ENCODE peak calls at places on chromosome 21, in four cellular contexts. V is Caco-2, T is A549, J is transverse colon. P is an unnamed sample.

GRCh38 chr21:43306911-43307676 is 119.8 kb downstream of the SIK1 start:
- DNase-seq in V (no peak), T (peak), J (peak), P (peak)

GRCh38 chr21:44759628-44760285 is 41.9 kb downstream of the UBE2G2 start:
- DNase-seq in T (no peak), J (no peak), V (no peak), P (no peak)

GRCh38 chr21:17270234-17270633 is 242.6 kb upstream of the CXADR start:
- DNase-seq in J (no peak), T (peak), V (peak), P (no peak)

GRCh38 chr21:26013964-26014363 is 156.6 kb downstream of the APP start:
- DNase-seq in V (no peak), T (no peak), J (no peak), P (no peak)

GRCh38 chr21:44982558-44983244 is 42.9 kb downstream of the SLX9 start:
- DNase-seq in T (peak), V (peak), J (no peak), P (no peak)

GRCh38 chr21:44686000-44686781 is 4.2 kb upstream of the KRTAP12-1 start:
- DNase-seq in V (no peak), T (no peak), J (no peak), P (no peak)

GRCh38 chr21:26100573-26100972 is 70.0 kb downstream of the APP start:
- DNase-seq in V (no peak), J (no peak), T (no peak), P (no peak)

GRCh38 chr21:23014021-23014420 is 2015.8 kb downstream of the NCAM2 start:
- DNase-seq in V (no peak), J (no peak), T (no peak), P (no peak)

GRCh38 chr21:43859747-43860214 is 5.2 kb upstream of the AGPAT3 start:
- DNase-seq in J (no peak), V (no peak), T (no peak), P (no peak)

GRCh38 chr21:17416139-17416538 is 96.7 kb upstream of the CXADR start:
- DNase-seq in V (no peak), J (no peak), T (no peak), P (no peak)

GRCh38 chr21:37452222-37452621 is 85.6 kb downstream of the DYRK1A start:
- DNase-seq in V (no peak), J (no peak), T (no peak), P (no peak)

GRCh38 chr21:43866233-43866632 is 1.2 kb downstream of the AGPAT3 start:
- DNase-seq in V (no peak), J (peak), T (no peak), P (no peak)

GRCh38 chr21:40049031-40049958 is 182.1 kb downstream of the PCP4 start:
- DNase-seq in T (no peak), V (no peak), J (peak), P (no peak)

GRCh38 chr21:27070881-27071670 is 104.2 kb upstream of the ADAMTS5 start:
- DNase-seq in V (no peak), T (no peak), J (no peak), P (no peak)

GRCh38 chr21:37341254-37341960 is 25.2 kb upstream of the DYRK1A start:
- DNase-seq in V (no peak), T (no peak), J (no peak), P (no peak)

GRCh38 chr21:44024895-44025353 is 12.8 kb downstream of the TRAPPC10 start:
- DNase-seq in J (peak), V (no peak), T (no peak), P (no peak)

GRCh38 chr21:37139902-37140301 is 66.8 kb downstream of the TTC3 start:
- DNase-seq in T (no peak), V (no peak), J (no peak), P (no peak)

GRCh38 chr21:26941436-26941835 is 25.5 kb downstream of the ADAMTS5 start:
- DNase-seq in J (no peak), T (no peak), V (no peak), P (no peak)

GRCh38 chr21:18840239-18840638 is 436.7 kb upstream of the TMPRSS15 start:
- DNase-seq in V (peak), J (no peak), T (peak), P (no peak)

GRCh38 chr21:17612023-17612564 is 607 bp downstream of the BTG3 start:
- DNase-seq in V (peak), T (peak), J (peak), P (no peak)

GRCh38 chr21:32702702-32703101 is 25.1 kb downstream of the SYNJ1 start:
- DNase-seq in V (peak), J (no peak), T (peak), P (no peak)

GRCh38 chr21:39556176-39556575 is 56.6 kb upstream of the B3GALT5 start:
- DNase-seq in V (no peak), T (no peak), J (no peak), P (no peak)

GRCh38 chr21:40254540-40255455 is 387.6 kb downstream of the PCP4 start:
- DNase-seq in V (no peak), J (no peak), T (no peak), P (no peak)

GRCh38 chr21:43315244-43316137 is 111.4 kb downstream of the SIK1 start:
- DNase-seq in V (no peak), J (no peak), T (no peak), P (no peak)

GRCh38 chr21:26513212-26513611 is 59.9 kb downstream of the CYYR1 start:
- DNase-seq in T (no peak), J (no peak), V (no peak), P (no peak)

GRCh38 chr21:44295646-44296045 is 4.2 kb upstream of the PFKL start:
- DNase-seq in T (no peak), J (no peak), V (no peak), P (no peak)

GRCh38 chr21:15631342-15631741 is 98.4 kb upstream of the USP25 start:
- DNase-seq in J (no peak), V (no peak), T (peak), P (no peak)

GRCh38 chr21:26840912-26841311 is 4.3 kb downstream of the ADAMTS1 start:
- DNase-seq in T (peak), J (no peak), V (no peak), P (no peak)

GRCh38 chr21:35511298-35512162 is 462.4 kb upstream of the RUNX1 start:
- DNase-seq in J (no peak), T (no peak), V (no peak), P (no peak)

GRCh38 chr21:35510294-35510693 is 461.2 kb upstream of the RUNX1 start:
- DNase-seq in V (no peak), J (no peak), T (no peak), P (no peak)

GRCh38 chr21:35509004-35509704 is 460.1 kb upstream of the RUNX1 start:
- DNase-seq in V (no peak), J (no peak), T (no peak), P (no peak)

GRCh38 chr21:35506352-35506751 is 457.2 kb upstream of the RUNX1 start:
- DNase-seq in J (no peak), V (no peak), T (no peak), P (no peak)

DNA sequence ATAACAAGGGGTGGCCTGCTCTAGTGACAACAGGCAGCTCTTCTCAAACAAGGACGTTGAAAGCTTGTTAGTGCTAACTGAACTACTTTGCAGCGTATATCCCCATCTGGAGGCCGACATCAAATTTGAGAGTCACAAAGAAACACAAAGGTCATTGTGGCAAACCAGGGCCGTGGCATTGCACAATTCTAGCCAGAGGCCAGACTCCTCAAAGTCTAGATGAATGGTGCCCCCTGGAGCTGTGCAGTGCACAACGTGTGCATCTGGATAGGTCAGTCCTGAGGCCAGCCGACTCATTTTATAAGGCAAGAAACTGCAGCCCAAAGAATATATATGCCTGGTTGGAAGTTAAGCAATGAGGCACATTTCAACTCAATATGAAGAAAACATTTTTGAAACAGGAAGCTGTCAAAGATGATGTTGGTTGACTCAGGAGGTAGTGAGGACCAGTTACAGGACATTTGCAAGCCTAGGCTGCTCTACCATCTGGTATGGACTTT is 459.3 kb upstream of the RUNX1 start:
- DNase-seq in T (peak), V (peak), J (peak), P (no peak)
- TF ChIP-seq CTCF in T (no peak), V (peak), J (no peak), P (no peak)

GRCh38 chr21:41876396-41876795 is 2.7 kb downstream of the PRDM15 start:
- DNase-seq in J (no peak), V (no peak), T (no peak), P (no peak)
- H3K4me3 ChIP-seq in J (no peak), V (no peak), T (no peak), P (no peak)

DNA sequence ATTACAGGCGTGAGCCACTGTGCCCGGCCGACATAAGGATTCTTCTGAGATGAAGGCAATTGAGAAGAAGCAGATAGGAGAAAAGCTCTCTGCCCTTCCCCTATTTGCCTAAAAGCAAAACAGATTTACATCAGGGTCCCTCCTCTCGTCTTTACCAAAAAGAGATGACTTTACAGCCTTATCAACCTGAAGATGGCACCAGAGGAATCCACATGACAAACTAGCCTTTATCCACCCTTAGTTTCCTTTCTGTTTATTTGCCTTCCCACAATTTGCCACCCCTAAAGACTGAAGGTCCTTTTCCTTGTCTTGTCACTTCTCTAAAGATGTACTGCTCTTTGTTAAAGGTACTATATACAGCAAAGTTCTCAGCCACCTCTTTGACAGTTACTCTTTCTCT is 70.7 kb upstream of the KRTAP19-8 start:
- DNase-seq in T (no peak), V (no peak), J (no peak), P (no peak)
- TF ChIP-seq CTCF in T (no peak), V (no peak), J (no peak), P (peak)

DNA sequence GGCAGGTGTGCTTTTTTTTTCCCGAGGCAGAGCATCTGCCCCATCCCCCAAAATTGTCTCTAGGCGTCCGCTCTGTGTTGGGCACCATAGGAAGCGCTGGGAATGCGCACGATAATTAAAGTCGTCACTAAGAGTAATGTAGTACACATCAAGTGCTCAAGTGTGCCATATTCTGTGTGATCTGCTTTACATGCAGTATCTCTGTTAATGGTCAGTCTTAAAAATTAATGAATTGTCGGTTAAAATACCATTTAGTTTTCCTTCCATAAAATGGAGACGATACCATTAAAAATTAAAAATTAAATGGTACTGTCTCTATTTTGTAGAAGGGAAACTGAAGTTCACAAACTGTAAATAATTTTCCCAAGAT is 544 bp upstream of the CCT8 start:
- DNase-seq in T (no peak), J (no peak), V (no peak), P (no peak)
- H3K4me3 ChIP-seq in T (peak), J (peak), V (peak), P (peak)

GRCh38 chr21:21324297-21324696 is 326.1 kb downstream of the NCAM2 start:
- DNase-seq in V (peak), T (no peak), J (no peak), P (no peak)
- TF ChIP-seq CTCF in V (peak), T (no peak), J (no peak), P (no peak)

DNA sequence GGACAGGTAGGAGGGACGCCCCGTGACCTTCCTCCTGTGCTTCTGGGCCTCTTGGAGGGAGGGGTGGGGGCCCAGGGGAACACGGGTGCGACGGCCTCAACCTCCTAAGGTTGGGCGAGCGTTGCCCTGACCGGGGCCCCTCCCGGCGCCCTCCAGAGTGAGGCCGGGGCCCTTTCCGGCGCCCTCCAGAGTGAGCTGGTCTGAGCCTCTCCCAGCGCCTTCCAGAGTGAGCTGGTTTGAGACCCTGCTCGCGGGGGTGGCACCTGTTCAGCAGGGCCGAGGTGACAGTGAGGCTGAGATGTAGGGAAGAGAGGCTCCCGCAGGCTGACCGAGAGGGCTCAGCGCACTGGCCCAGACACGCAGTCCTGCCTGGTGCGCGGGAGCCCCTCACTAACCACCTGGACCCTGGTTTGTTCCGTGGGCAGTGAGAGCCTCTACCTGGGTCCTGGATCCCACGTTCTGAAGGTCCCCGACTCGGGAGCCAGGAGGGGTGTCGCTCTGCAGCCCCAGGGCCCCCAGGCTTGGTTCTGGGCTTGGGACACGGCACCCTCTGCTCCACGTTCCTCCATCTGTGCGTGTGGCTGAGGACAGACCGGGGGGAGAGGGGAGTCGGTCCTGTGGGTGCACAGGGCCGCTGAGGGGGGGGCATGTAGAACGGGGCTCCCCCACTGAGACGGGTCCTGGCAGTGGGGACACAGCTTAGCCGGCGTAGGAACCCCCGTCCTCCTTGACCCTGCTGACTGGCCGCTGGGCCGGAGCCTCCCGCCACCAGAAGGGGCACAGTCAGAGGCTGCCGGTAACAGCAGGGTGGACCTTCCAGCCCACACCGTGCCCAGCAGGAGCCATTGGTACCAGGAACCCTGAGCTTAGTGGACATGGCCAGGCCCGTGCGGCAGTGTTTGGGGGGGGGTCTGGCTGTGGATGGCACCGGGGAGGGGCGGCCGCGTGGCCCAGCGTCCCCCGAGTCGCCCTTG is 1.5 kb downstream of the COL6A1 start:
- DNase-seq in V (no peak), J (peak), T (no peak), P (no peak)
- H3K4me3 ChIP-seq in V (peak), J (peak), T (no peak), P (no peak)

DNA sequence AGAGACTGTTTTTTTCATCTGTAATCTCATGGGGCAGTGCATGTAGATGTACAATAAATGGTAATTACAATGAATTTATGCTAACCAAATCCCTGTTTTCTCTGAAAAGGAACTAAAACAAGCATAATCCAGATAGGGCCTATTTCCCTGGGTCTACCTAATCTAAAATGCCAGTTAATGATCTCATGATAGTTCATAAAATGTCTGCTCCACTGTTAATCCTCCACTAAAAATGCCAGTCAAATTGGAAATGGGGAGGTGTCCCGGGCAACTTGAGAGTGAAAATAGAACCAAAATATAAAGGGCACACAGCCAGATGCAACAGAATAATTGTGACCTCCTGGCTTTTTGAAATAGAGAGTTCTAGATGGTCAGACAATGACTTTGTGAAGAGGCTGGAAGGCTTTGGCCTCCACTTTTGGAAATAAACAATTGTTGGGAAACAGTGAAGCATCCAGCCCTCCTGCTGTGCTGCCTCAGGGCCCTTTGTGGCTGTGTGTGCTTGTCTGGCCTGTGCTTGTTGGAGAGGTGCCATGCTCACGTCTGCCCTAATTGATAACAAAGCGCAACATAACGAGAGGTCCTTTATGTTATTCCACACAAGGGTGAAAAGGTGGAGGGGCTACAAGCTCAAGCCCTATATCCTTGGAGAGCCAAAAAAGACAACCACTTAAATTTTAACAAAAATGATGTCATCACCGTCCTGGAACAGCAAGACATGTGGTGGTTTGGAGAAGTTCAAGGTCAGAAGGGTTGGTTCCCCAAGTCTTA is 97.8 kb downstream of the ATP5PO start:
- DNase-seq in V (no peak), T (no peak), J (no peak), P (no peak)
- TF ChIP-seq CTCF in V (no peak), T (no peak), J (no peak), P (no peak)

DNA sequence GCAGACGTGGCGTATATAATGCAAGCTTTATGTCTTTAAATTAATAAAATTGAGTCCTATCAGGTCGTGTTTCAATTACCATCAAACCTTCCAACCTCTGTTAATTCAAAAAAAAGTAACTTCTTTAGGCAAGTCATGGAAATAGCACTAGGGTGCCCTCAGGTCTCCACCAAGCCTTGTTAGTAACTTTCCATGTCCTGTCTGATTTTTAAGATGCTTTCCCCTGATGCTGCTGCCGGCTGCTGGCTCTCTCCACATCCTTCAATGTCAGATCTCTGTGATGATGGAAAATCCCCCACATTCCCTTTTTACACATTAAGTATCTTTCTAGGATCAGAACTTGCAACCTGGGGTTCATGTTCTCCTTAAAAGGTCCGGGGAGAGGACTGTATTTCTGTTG is 3.0 kb downstream of the ERG start:
- DNase-seq in T (no peak), J (no peak), V (no peak), P (no peak)
- H3K4me3 ChIP-seq in T (no peak), J (no peak), V (no peak), P (no peak)

GRCh38 chr21:14567557-14568279 is 21.6 kb upstream of the SAMSN1 start:
- DNase-seq in T (no peak), J (no peak), V (no peak), P (no peak)
- TF ChIP-seq CTCF in T (no peak), J (no peak), V (no peak), P (no peak)

GRCh38 chr21:34110594-34111202 is 37.3 kb downstream of the MRPS6 start:
- DNase-seq in J (no peak), T (no peak), V (no peak), P (no peak)
- H3K4me3 ChIP-seq in J (no peak), T (no peak), V (no peak), P (no peak)